ENCODE peak calls at places on chromosomes 4 and X, in six cellular contexts. R is HCT116, S is HepG2, P is GM12878, J is K562, I is SK-N-SH. G is an unnamed sample.

GRCh38 chr4:151687021-151687640 is 73.7 kb downstream of the GATB start:
- DNase-seq in R (no peak), S (no peak), P (no peak), J (no peak), I (peak), G (no peak)

GRCh38 chr4:3869661-3870566 is 103.7 kb downstream of the ADRA2C start:
- DNase-seq in R (no peak), S (no peak), P (no peak), J (no peak), I (no peak), G (no peak)

GRCh38 chrX:153944140-153944799 is at the start of gene RENBP:
- DNase-seq in R (no peak), S (no peak), P (no peak), J (peak), I (peak), G (no peak)

GRCh38 chr4:34158883-34159282 is 2085.4 kb downstream of the ARAP2 start:
- DNase-seq in R (no peak), S (no peak), P (no peak), J (no peak), I (no peak), G (no peak)

GRCh38 chr4:186196063-186196462 is 4.7 kb downstream of the CYP4V2 start:
- DNase-seq in R (no peak), S (no peak), P (no peak), J (no peak), I (no peak), G (no peak)

GRCh38 chrX:126064901-126065541 is 101.1 kb downstream of the DCAF12L2 start:
- DNase-seq in R (no peak), S (no peak), P (no peak), J (no peak), I (no peak), G (no peak)

GRCh38 chr4:82758701-82759685 is 39.6 kb downstream of the SCD5 start:
- DNase-seq in R (no peak), S (no peak), P (no peak), J (no peak), I (no peak), G (no peak)

GRCh38 chr4:83629945-83630684 is 94.2 kb downstream of the GPAT3 start:
- DNase-seq in R (no peak), S (no peak), P (no peak), J (peak), I (no peak), G (no peak)

GRCh38 chr4:147831452-147832192 is 99.7 kb downstream of the ARHGAP10 start:
- DNase-seq in R (peak), S (no peak), P (no peak), J (no peak), I (no peak), G (no peak)

GRCh38 chr4:113878718-113879117 is 100.7 kb downstream of the ARSJ start:
- DNase-seq in R (no peak), S (peak), P (no peak), J (no peak), I (peak), G (no peak)

GRCh38 chrX:115957862-115958490 is 212.6 kb upstream of the AGTR2 start:
- DNase-seq in R (no peak), S (peak), P (no peak), J (no peak), I (peak), G (peak)

GRCh38 chr4:83929550-83929949 is 393.6 kb downstream of the GPAT3 start:
- DNase-seq in R (no peak), S (no peak), P (no peak), J (no peak), I (no peak), G (no peak)

GRCh38 chrX:107674480-107675364 is 46.4 kb downstream of the PRPS1 start:
- DNase-seq in R (no peak), S (no peak), P (no peak), J (peak), I (no peak), G (peak)

GRCh38 chr4:170672571-170672970 is 582.8 kb upstream of the AADAT start:
- DNase-seq in R (no peak), S (no peak), P (no peak), J (no peak), I (no peak), G (no peak)

GRCh38 chr4:169410839-169411770 is 140.3 kb upstream of the SH3RF1 start:
- DNase-seq in R (no peak), S (no peak), P (peak), J (no peak), I (peak), G (peak)

GRCh38 chr4:157664726-157665125 is 444.2 kb downstream of the GRIA2 start:
- DNase-seq in R (peak), S (no peak), P (no peak), J (no peak), I (no peak), G (no peak)

GRCh38 chr4:89420507-89420906 is 112.9 kb upstream of the GPRIN3 start:
- DNase-seq in R (no peak), S (no peak), P (no peak), J (no peak), I (no peak), G (no peak)

GRCh38 chrX:154710309-154710708 is 40.6 kb downstream of the GAB3 start:
- DNase-seq in R (no peak), S (no peak), P (no peak), J (peak), I (no peak), G (no peak)

GRCh38 chr4:93710101-93710846 is 118.3 kb upstream of the ATOH1 start:
- DNase-seq in R (peak), S (peak), P (peak), J (no peak), I (peak), G (no peak)

GRCh38 chr4:20456416-20456815 is 204.7 kb downstream of the SLIT2 start:
- DNase-seq in R (no peak), S (no peak), P (no peak), J (no peak), I (no peak), G (no peak)

GRCh38 chrX:310621-311155 is 7.9 kb downstream of the GTPBP6 start:
- DNase-seq in R (no peak), S (no peak), P (no peak), J (no peak), I (peak), G (no peak)

GRCh38 chr4:10048931-10049655 is 27.8 kb upstream of the SLC2A9 start:
- DNase-seq in R (no peak), S (no peak), P (no peak), J (no peak), I (no peak), G (no peak)

GRCh38 chrX:331772-332495 is 13.3 kb upstream of the GTPBP6 start:
- DNase-seq in R (no peak), S (no peak), P (no peak), J (no peak), I (no peak), G (no peak)

GRCh38 chr4:26860922-26861433 is 337 bp downstream of the STIM2 start:
- DNase-seq in R (no peak), S (peak), P (no peak), J (no peak), I (peak), G (peak)

GRCh38 chr4:8191136-8191747 is 7.8 kb upstream of the SH3TC1 start:
- DNase-seq in R (peak), S (peak), P (peak), J (peak), I (no peak), G (no peak)

GRCh38 chr4:124322234-124322831 is 390.2 kb downstream of the ANKRD50 start:
- DNase-seq in R (peak), S (peak), P (no peak), J (peak), I (peak), G (no peak)

GRCh38 chr4:176034498-176034897 is 31.1 kb upstream of the WDR17 start:
- DNase-seq in R (peak), S (no peak), P (no peak), J (no peak), I (peak), G (peak)

GRCh38 chrX:64204701-64205440 is 637 bp downstream of the AMER1 start:
- DNase-seq in R (no peak), S (peak), P (no peak), J (peak), I (peak), G (no peak)

GRCh38 chrX:65607070-65607742 is 60.2 kb upstream of the MSN start:
- DNase-seq in R (no peak), S (no peak), P (no peak), J (no peak), I (no peak), G (no peak)

GRCh38 chr4:129218355-129218754 is 122.4 kb downstream of the C4orf33 start:
- DNase-seq in R (no peak), S (no peak), P (no peak), J (no peak), I (no peak), G (no peak)

GRCh38 chr4:123116412-123116811 is 194.0 kb upstream of the NUDT6 start:
- DNase-seq in R (no peak), S (peak), P (no peak), J (no peak), I (peak), G (peak)

GRCh38 chr4:22363071-22363470 is 152.8 kb downstream of the ADGRA3 start:
- DNase-seq in R (no peak), S (no peak), P (no peak), J (no peak), I (no peak), G (no peak)

GRCh38 chrX:69543572-69543971 is 39.4 kb downstream of the NALF2 start:
- DNase-seq in R (no peak), S (no peak), P (no peak), J (no peak), I (peak), G (no peak)
- TF ChIP-seq JUND in R (no peak), S (no peak), P (no peak), J (no peak), I (no peak), G (no peak)

DNA sequence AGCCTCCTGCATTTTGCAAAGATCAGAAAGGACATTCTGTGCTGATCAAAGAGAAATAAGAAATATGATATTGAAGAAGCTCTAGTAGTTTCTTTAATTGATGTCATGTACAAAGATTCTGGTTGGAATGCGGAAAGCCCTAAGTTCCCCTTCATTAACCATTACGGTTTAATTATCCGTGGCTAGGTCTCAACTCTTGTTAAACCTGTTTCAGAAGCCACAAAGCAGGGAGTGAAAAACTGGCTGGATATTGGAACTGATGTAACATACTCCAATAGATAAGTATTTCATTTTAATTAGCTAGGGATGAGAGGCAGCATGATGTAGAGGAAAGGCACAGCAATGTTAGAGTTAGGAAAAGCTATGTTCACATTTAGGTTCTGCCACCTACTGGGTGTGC is 55.7 kb downstream of the SPANXN3 start:
- DNase-seq in R (no peak), S (no peak), P (no peak), J (no peak), I (no peak), G (no peak)
- TF ChIP-seq JUND in R (no peak), S (no peak), P (no peak), J (no peak), I (no peak), G (no peak)

DNA sequence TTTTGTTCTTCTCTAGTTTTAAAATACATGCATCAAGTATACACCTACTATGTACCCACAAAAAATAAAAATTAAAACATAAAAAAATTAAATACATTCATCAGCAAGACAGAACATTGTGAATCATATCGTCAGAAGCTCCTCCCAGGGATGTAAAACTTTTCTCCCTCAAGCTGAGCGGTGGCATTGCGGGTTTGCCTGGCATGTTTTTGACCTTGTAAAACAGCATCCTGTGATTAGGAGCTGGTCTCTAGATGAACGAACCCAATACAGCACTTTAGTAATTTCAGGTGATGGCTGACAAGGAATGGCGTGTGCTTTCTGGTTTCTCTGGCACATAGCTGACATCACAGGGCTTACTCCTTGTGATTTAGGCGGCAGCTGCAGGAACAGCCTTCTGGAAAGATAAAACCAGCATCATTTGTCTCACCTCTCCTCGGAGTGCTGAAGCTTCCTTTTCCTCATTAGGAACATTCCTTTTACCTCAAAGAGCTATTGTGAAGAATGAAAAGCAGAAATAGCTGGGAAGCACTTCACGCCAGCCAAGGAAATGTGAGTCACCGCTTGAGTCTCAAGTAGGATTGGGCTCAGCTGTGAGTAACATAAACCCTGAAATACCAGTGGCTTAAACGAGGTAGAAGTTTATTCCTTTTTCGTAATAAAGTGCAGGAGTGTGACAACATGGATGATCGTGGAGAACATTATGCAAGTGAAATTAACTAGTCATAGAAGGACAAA is 44.3 kb downstream of the NYX start:
- DNase-seq in R (peak), S (no peak), P (no peak), J (no peak), I (no peak), G (no peak)
- TF ChIP-seq JUND in R (peak), S (no peak), P (no peak), J (no peak), I (peak), G (no peak)

GRCh38 chrX:16839852-16840460 is 30.2 kb downstream of the RBBP7 start:
- DNase-seq in R (no peak), S (no peak), P (no peak), J (no peak), I (no peak), G (no peak)
- TF ChIP-seq JUND in R (no peak), S (no peak), P (no peak), J (no peak), I (no peak), G (no peak)

GRCh38 chrX:78712381-78712780 is 35.1 kb upstream of the LPAR4 start:
- DNase-seq in R (no peak), S (no peak), P (no peak), J (no peak), I (no peak), G (no peak)
- TF ChIP-seq JUND in R (no peak), S (no peak), P (no peak), J (no peak), I (no peak), G (no peak)

GRCh38 chrX:130874751-130875150 is 28.3 kb downstream of the ENOX2 start:
- DNase-seq in R (no peak), S (no peak), P (no peak), J (no peak), I (no peak), G (no peak)
- TF ChIP-seq JUND in R (no peak), S (no peak), P (no peak), J (no peak), I (no peak), G (no peak)

DNA sequence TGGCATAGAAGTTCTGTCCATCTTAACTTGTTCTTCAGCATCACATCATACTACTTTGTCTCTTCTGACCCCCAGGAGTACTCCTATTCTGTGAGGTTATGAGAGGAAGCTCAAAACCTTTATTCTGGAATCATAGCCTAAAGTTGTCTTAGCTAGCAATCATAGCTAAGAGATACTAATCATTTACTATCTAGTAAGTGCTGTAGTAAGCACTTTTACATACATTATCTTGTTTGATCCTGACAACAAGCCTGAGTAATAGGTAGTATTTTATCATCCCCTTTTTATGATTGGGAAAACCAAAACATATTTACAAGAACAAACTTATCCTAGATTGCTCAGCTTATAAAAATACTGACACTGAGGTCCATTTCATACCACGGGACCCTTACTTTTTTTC is 14.3 kb upstream of the LHFPL1 start:
- DNase-seq in R (no peak), S (no peak), P (no peak), J (no peak), I (no peak), G (no peak)
- TF ChIP-seq JUND in R (no peak), S (no peak), P (no peak), J (no peak), I (no peak), G (no peak)

GRCh38 chr4:180539284-180539683 is 1703.9 kb upstream of the TENM3 start:
- DNase-seq in R (no peak), S (no peak), P (peak), J (no peak), I (no peak), G (no peak)

GRCh38 chr4:180541678-180542077 is 1701.5 kb upstream of the TENM3 start:
- DNase-seq in R (no peak), S (no peak), P (no peak), J (no peak), I (no peak), G (no peak)

GRCh38 chr4:180538384-180539052 is 1704.7 kb upstream of the TENM3 start:
- DNase-seq in R (no peak), S (no peak), P (no peak), J (no peak), I (no peak), G (no peak)

DNA sequence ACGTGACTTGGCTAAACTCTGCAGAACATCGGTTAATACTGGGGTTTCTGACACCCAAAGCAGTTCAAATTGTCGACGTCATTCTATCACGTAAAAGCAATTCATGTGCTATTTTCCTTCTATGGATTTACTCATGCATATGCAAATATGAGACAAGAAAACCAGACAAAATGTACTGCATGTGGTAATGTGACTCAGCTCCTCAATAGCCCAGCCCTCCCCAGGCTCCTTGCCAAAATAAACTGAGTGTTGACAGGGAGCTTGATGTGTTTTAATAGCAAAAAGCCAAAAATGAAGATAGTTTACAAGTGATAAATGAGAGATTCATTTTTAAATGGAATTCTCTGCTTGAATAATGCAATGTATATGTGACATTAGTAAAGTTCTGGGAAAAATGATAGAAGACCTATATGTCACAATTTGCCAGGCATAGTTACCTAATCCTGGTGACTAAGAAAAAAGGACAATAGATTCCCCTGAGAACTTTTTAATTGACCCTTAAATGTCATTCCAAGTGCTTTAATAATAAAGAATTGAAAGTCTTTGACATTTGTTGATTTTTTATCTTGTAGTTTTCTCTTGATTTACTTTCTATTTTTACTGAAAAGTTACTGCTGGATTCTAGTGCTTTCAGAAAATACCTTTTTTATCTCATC is 1700.6 kb upstream of the TENM3 start:
- DNase-seq in R (peak), S (no peak), P (no peak), J (no peak), I (no peak), G (peak)
- TF ChIP-seq JUND in R (no peak), S (no peak), P (no peak), J (no peak), I (no peak), G (no peak)